ENCODE peak calls at places on chromosomes 16 and 17, in five cellular contexts. Q, V, Y, Z and E are unnamed samples.

GRCh38 chr16:68369697-68370096 is 58.9 kb downstream of the PRMT7 start:
- DNase-seq in Q (peak), V (no peak), Y (peak), Z (no peak), E (no peak)

GRCh38 chr16:66262253-66263167 is 104.0 kb upstream of the CDH5 start:
- DNase-seq in Q (no peak), V (no peak), Y (no peak), Z (no peak), E (no peak)

GRCh38 chr16:86517033-86517432 is 6.7 kb downstream of the FOXF1 start:
- DNase-seq in Q (no peak), V (no peak), Y (no peak), Z (no peak), E (no peak)

GRCh38 chr17:57672205-57672632 is 72.9 kb downstream of the CCDC182 start:
- DNase-seq in Q (peak), V (no peak), Y (no peak), Z (no peak), E (no peak)

GRCh38 chr16:4510747-4511426 is 27.7 kb downstream of the CDIP1 start:
- DNase-seq in Q (no peak), V (no peak), Y (no peak), Z (no peak), E (no peak)

GRCh38 chr17:1997587-1998425 is 27.3 kb downstream of the RTN4RL1 start:
- DNase-seq in Q (no peak), V (no peak), Y (peak), Z (no peak), E (peak)

GRCh38 chr17:13594762-13595697 is 6.7 kb downstream of the HS3ST3A1 start:
- DNase-seq in Q (peak), V (peak), Y (peak), Z (peak), E (peak)

GRCh38 chr17:57657211-57657610 is 87.9 kb downstream of the CCDC182 start:
- DNase-seq in Q (no peak), V (no peak), Y (no peak), Z (no peak), E (no peak)

GRCh38 chr16:22161999-22162657 is at the start of gene SDR42E2:
- DNase-seq in Q (no peak), V (no peak), Y (no peak), Z (peak), E (peak)

GRCh38 chr16:70529051-70529777 is 5.6 kb downstream of the SF3B3 start:
- DNase-seq in Q (peak), V (no peak), Y (no peak), Z (no peak), E (no peak)

GRCh38 chr17:78133971-78134898 is 3.7 kb downstream of the TMC8 start:
- DNase-seq in Q (peak), V (peak), Y (peak), Z (peak), E (peak)

GRCh38 chr17:48378238-48378637 is 51.8 kb downstream of the SKAP1 start:
- DNase-seq in Q (no peak), V (no peak), Y (no peak), Z (no peak), E (no peak)

GRCh38 chr16:84545114-84545737 is 40.8 kb upstream of the MEAK7 start:
- DNase-seq in Q (no peak), V (no peak), Y (no peak), Z (no peak), E (no peak)

GRCh38 chr16:26982422-26982821 is 84.3 kb upstream of the C16orf82 start:
- DNase-seq in Q (no peak), V (no peak), Y (no peak), Z (no peak), E (no peak)

GRCh38 chr17:61002316-61002736 is 324.7 kb downstream of the BCAS3 start:
- DNase-seq in Q (peak), V (no peak), Y (no peak), Z (no peak), E (no peak)

GRCh38 chr17:78898947-78899346 is 4.1 kb downstream of the CEP295NL start:
- DNase-seq in Q (no peak), V (no peak), Y (no peak), Z (no peak), E (no peak)

GRCh38 chr16:81499576-81500380 is 55.2 kb downstream of the CMIP start:
- DNase-seq in Q (no peak), V (no peak), Y (no peak), Z (no peak), E (no peak)

GRCh38 chr17:83103200-83103937 is 24.0 kb downstream of the METRNL start:
- DNase-seq in Q (no peak), V (peak), Y (peak), Z (no peak), E (peak)

GRCh38 chr16:27512061-27512460 is 37.7 kb downstream of the GTF3C1 start:
- DNase-seq in Q (no peak), V (no peak), Y (no peak), Z (no peak), E (no peak)

GRCh38 chr16:30972872-30973271 is 12.1 kb upstream of the HSD3B7 start:
- DNase-seq in Q (no peak), V (no peak), Y (no peak), Z (no peak), E (no peak)

GRCh38 chr17:7394452-7395191 is at the start of gene PLSCR3:
- DNase-seq in Q (peak), V (peak), Y (peak), Z (peak), E (peak)

GRCh38 chr17:34393401-34393800 is 30.4 kb upstream of the CCL1 start:
- DNase-seq in Q (no peak), V (no peak), Y (no peak), Z (no peak), E (no peak)

GRCh38 chr16:85557976-85558589 is 55.0 kb upstream of the GSE1 start:
- DNase-seq in Q (no peak), V (no peak), Y (peak), Z (no peak), E (peak)

GRCh38 chr17:48795444-48796162 is 21.4 kb downstream of the TTLL6 start:
- DNase-seq in Q (no peak), V (no peak), Y (peak), Z (no peak), E (no peak)

GRCh38 chr17:73320601-73321264 is 8.9 kb upstream of the CDC42EP4 start:
- DNase-seq in Q (no peak), V (no peak), Y (no peak), Z (no peak), E (no peak)

GRCh38 chr17:75601057-75601987 is 13.7 kb downstream of the MYO15B start:
- DNase-seq in Q (peak), V (no peak), Y (peak), Z (peak), E (peak)

GRCh38 chr17:28384281-28385036 is 13.0 kb downstream of the SARM1 start:
- DNase-seq in Q (no peak), V (no peak), Y (peak), Z (peak), E (peak)

GRCh38 chr17:5870231-5870953 is 199.8 kb upstream of the WSCD1 start:
- DNase-seq in Q (no peak), V (no peak), Y (no peak), Z (no peak), E (no peak)

GRCh38 chr17:31869031-31869430 is 10.0 kb upstream of the COPRS start:
- DNase-seq in Q (no peak), V (no peak), Y (no peak), Z (no peak), E (no peak)

GRCh38 chr17:50209472-50210248 is 8.2 kb upstream of the COL1A1 start:
- DNase-seq in Q (no peak), V (no peak), Y (peak), Z (no peak), E (peak)

GRCh38 chr16:88763502-88764053 is 21.4 kb downstream of the PIEZO1 start:
- DNase-seq in Q (no peak), V (no peak), Y (no peak), Z (no peak), E (peak)

GRCh38 chr17:45946841-45947256 is 52.2 kb upstream of the STH start:
- DNase-seq in Q (no peak), V (peak), Y (no peak), Z (no peak), E (no peak)